ENCODE peak calls at places on chromosomes 4 and X, in ten cellular contexts. N is activated CD4-positive, alpha-beta T cell treated with anti-CD3 and anti-CD28 coated beads for 1 hour; T is pancreas; B is IMR-90; S is ovary; F is mucosa of gallbladder; X is osteocyte; D is activated T-helper 1 cell treated with Interleukin-2 at 50 U/mL for 16 hours; P is Panc1; Q is DMS53. M is an unnamed sample.

GRCh38 chr4:159312236-159312635 is 209.4 kb downstream of the RAPGEF2 start:
- DNase-seq in N (no peak), T (no peak), B (peak; percentile 8), S (no peak), F (no peak), X (no peak), D (no peak), P (no peak), Q (no peak), M (no peak)

GRCh38 chr4:37771771-37772170 is 54.7 kb upstream of the PGM2 start:
- DNase-seq in N (no peak), T (no peak), B (no peak), S (no peak), F (peak; percentile 58), X (no peak), D (no peak), P (no peak), Q (no peak), M (no peak)

GRCh38 chr4:159024266-159024665 is 78.6 kb upstream of the RAPGEF2 start:
- DNase-seq in N (no peak), T (no peak), B (no peak), S (no peak), F (no peak), X (no peak), D (no peak), P (no peak), Q (no peak), M (no peak)

GRCh38 chrX:25869761-25870160 is 268.4 kb upstream of the MAGEB18 start:
- DNase-seq in N (no peak), T (no peak), B (no peak), S (no peak), F (no peak), X (no peak), D (no peak), P (no peak), Q (peak; percentile 6), M (no peak)

GRCh38 chrX:10176121-10177003 is 19.6 kb downstream of the CLCN4 start:
- DNase-seq in N (no peak), T (no peak), B (no peak), S (no peak), F (no peak), X (no peak), D (no peak), P (no peak), Q (no peak), M (no peak)

GRCh38 chrX:1535241-1536041 is 1.5 kb downstream of the P2RY8 start:
- DNase-seq in N (no peak), T (no peak), B (no peak), S (no peak), F (peak; percentile 40), X (no peak), D (no peak), P (no peak), Q (peak; percentile 29), M (no peak)

GRCh38 chr4:176838611-176839411 is 46.1 kb upstream of the VEGFC start:
- DNase-seq in N (no peak), T (no peak), B (peak; percentile 84), S (no peak), F (no peak), X (no peak), D (no peak), P (no peak), Q (no peak), M (peak; percentile 97)

GRCh38 chr4:127560755-127561154 is 72.0 kb upstream of the INTU start:
- DNase-seq in N (no peak), T (no peak), B (no peak), S (no peak), F (no peak), X (no peak), D (no peak), P (no peak), Q (no peak), M (no peak)

GRCh38 chr4:140078366-140078765 is 75.6 kb downstream of the MAML3 start:
- DNase-seq in N (no peak), T (no peak), B (peak; percentile 51), S (peak; percentile 62), F (no peak), X (no peak), D (no peak), P (no peak), Q (peak; percentile 41), M (peak; percentile 75)

GRCh38 chr4:77002721-77003120 is 53.2 kb downstream of the SEPTIN11 start:
- DNase-seq in N (no peak), T (no peak), B (no peak), S (no peak), F (no peak), X (no peak), D (no peak), P (no peak), Q (no peak), M (no peak)

GRCh38 chrX:107610667-107611066 is 17.6 kb upstream of the PRPS1 start:
- DNase-seq in N (no peak), T (no peak), B (peak; percentile 6), S (no peak), F (no peak), X (no peak), D (no peak), P (no peak), Q (peak; percentile 42), M (no peak)

GRCh38 chr4:13559414-13559813 is 15.1 kb upstream of the NKX3-2 start:
- DNase-seq in N (no peak), T (no peak), B (peak; percentile 78), S (no peak), F (no peak), X (no peak), D (no peak), P (no peak), Q (peak; percentile 12), M (peak; percentile 82)

GRCh38 chr4:45317276-45317675 is 590.9 kb upstream of the GNPDA2 start:
- DNase-seq in N (no peak), T (no peak), B (no peak), S (no peak), F (no peak), X (no peak), D (no peak), P (no peak), Q (no peak), M (peak; percentile 66)

GRCh38 chr4:16102356-16102755 is 18.5 kb upstream of the PROM1 start:
- DNase-seq in N (no peak), T (no peak), B (no peak), S (no peak), F (no peak), X (no peak), D (no peak), P (no peak), Q (no peak), M (no peak)

GRCh38 chr4:152935661-152936445 is at the start of gene FHDC1:
- DNase-seq in N (no peak), T (peak; percentile 92), B (no peak), S (peak; percentile 19), F (peak; percentile 73), X (no peak), D (no peak), P (no peak), Q (peak; percentile 92), M (no peak)

GRCh38 chrX:130094712-130095111 is 15.6 kb downstream of the ELF4 start:
- DNase-seq in N (no peak), T (no peak), B (no peak), S (no peak), F (no peak), X (no peak), D (no peak), P (no peak), Q (no peak), M (no peak)

GRCh38 chr4:139154538-139154937 is 22.5 kb downstream of the ELF2 start:
- DNase-seq in N (no peak), T (no peak), B (no peak), S (no peak), F (no peak), X (no peak), D (no peak), P (no peak), Q (no peak), M (no peak)

GRCh38 chrX:55340896-55341433 is 76.2 kb upstream of the PAGE3 start:
- DNase-seq in N (no peak), T (no peak), B (no peak), S (no peak), F (no peak), X (no peak), D (no peak), P (no peak), Q (no peak), M (no peak)

GRCh38 chrX:129403974-129404669 is 119.2 kb downstream of the SMARCA1 start:
- DNase-seq in N (no peak), T (no peak), B (no peak), S (no peak), F (no peak), X (no peak), D (no peak), P (no peak), Q (no peak), M (no peak)

GRCh38 chr4:74033721-74034120 is 4.8 kb downstream of the CXCL3 start:
- DNase-seq in N (no peak), T (no peak), B (peak; percentile 60), S (no peak), F (no peak), X (no peak), D (no peak), P (no peak), Q (no peak), M (peak; percentile 74)

GRCh38 chr4:2800691-2801596 is 8.1 kb downstream of the SH3BP2 start:
- DNase-seq in N (no peak), T (peak; percentile 79), B (peak; percentile 37), S (peak; percentile 79), F (peak; percentile 64), X (no peak), D (no peak), P (no peak), Q (no peak), M (peak; percentile 44)

GRCh38 chrX:24377911-24378468 is 17.6 kb downstream of the SUPT20HL1 start:
- DNase-seq in N (no peak), T (no peak), B (no peak), S (no peak), F (no peak), X (no peak), D (no peak), P (no peak), Q (no peak), M (no peak)

GRCh38 chrX:29145316-29145715 is 558.1 kb downstream of the IL1RAPL1 start:
- DNase-seq in N (no peak), T (no peak), B (peak; percentile 61), S (no peak), F (no peak), X (no peak), D (no peak), P (no peak), Q (no peak), M (no peak)

GRCh38 chr4:183182873-183183725 is 84.0 kb downstream of the WWC2 start:
- DNase-seq in N (no peak), T (no peak), B (peak; percentile 91), S (peak; percentile 26), F (no peak), X (no peak), D (peak; percentile 7), P (no peak), Q (peak; percentile 90), M (peak; percentile 82)

GRCh38 chrX:149648932-149649331 is 17.3 kb upstream of the TMEM185A start:
- DNase-seq in N (no peak), T (no peak), B (no peak), S (no peak), F (no peak), X (no peak), D (no peak), P (no peak), Q (no peak), M (no peak)

GRCh38 chrX:72308566-72309296 is 3.0 kb upstream of the CITED1 start:
- DNase-seq in N (no peak), T (peak; percentile 77), B (peak; percentile 50), S (peak; percentile 68), F (peak; percentile 63), X (peak; percentile 83), D (no peak), P (peak; percentile 42), Q (peak; percentile 82), M (peak; percentile 57)

GRCh38 chr4:144356941-144357381 is 216.4 kb upstream of the GYPA start:
- DNase-seq in N (no peak), T (no peak), B (no peak), S (no peak), F (no peak), X (no peak), D (no peak), P (no peak), Q (no peak), M (no peak)

GRCh38 chrX:31265383-31265782 is 193.5 kb upstream of the FTHL17 start:
- DNase-seq in N (no peak), T (no peak), B (no peak), S (no peak), F (no peak), X (no peak), D (no peak), P (no peak), Q (no peak), M (no peak)

M was measured in fibroblast of mammary gland.